ENCODE peak calls at places on chromosomes 1 and 21, in seven cellular contexts. N is CD8-positive, alpha-beta T cell; Q is heart right ventricle; R is nephron progenitor cell; G is right atrium auricular region; I is progenitor cell of endocrine pancreas; F is Peyer's patch. T is an unnamed sample.

GRCh38 chr1:117632269-117633067 is 26.6 kb downstream of the TENT5C start:
- DNase-seq in N (no peak), Q (no peak), R (no peak), G (no peak), I (no peak), F (no peak), T (no peak)

GRCh38 chr1:157595356-157595755 is 2.5 kb downstream of the FCRL4 start:
- DNase-seq in N (no peak), Q (no peak), R (no peak), G (no peak), I (no peak), F (peak; percentile 71), T (no peak)

GRCh38 chr1:204495078-204495753 is 611 bp upstream of the PIK3C2B start:
- DNase-seq in N (no peak), Q (no peak), R (no peak), G (no peak), I (no peak), F (no peak), T (no peak)

GRCh38 chr21:35323947-35324346 is 274.8 kb upstream of the RUNX1 start:
- DNase-seq in N (no peak), Q (no peak), R (no peak), G (peak; percentile 74), I (no peak), F (no peak), T (no peak)

GRCh38 chr1:155499953-155500621 is 62.5 kb downstream of the ASH1L start:
- DNase-seq in N (no peak), Q (no peak), R (no peak), G (no peak), I (no peak), F (peak; percentile 64), T (no peak)

GRCh38 chr1:26225033-26225831 is 8.8 kb upstream of the CEP85 start:
- DNase-seq in N (peak; percentile 20), Q (peak; percentile 76), R (peak; percentile 95), G (no peak), I (peak; percentile 77), F (peak; percentile 89), T (no peak)

GRCh38 chr21:44329971-44330681 is 9.1 kb downstream of the CFAP410 start:
- DNase-seq in N (no peak), Q (no peak), R (no peak), G (no peak), I (no peak), F (no peak), T (no peak)

GRCh38 chr1:226870323-226871046 is at the start of gene PSEN2:
- DNase-seq in N (peak; percentile 44), Q (peak; percentile 81), R (peak; percentile 78), G (peak; percentile 73), I (peak; percentile 59), F (peak; percentile 88), T (no peak)

GRCh38 chr1:208455821-208456220 is 211.6 kb upstream of the PLXNA2 start:
- DNase-seq in N (no peak), Q (no peak), R (no peak), G (no peak), I (no peak), F (no peak), T (no peak)

GRCh38 chr1:237672748-237673147 is 218.0 kb downstream of the ZP4 start:
- DNase-seq in N (no peak), Q (no peak), R (no peak), G (no peak), I (no peak), F (no peak), T (no peak)

GRCh38 chr1:174999926-175000696 is at the start of gene CACYBP:
- DNase-seq in N (no peak), Q (no peak), R (no peak), G (no peak), I (no peak), F (peak; percentile 69), T (peak; percentile 34)

GRCh38 chr21:34498623-34499022 is 13.4 kb downstream of the KCNE1 start:
- DNase-seq in N (no peak), Q (no peak), R (no peak), G (peak; percentile 58), I (no peak), F (no peak), T (no peak)

GRCh38 chr1:115530407-115530806 is 111.4 kb upstream of the VANGL1 start:
- DNase-seq in N (no peak), Q (no peak), R (no peak), G (no peak), I (no peak), F (no peak), T (no peak)

GRCh38 chr1:205589618-205590456 is 42.0 kb downstream of the ELK4 start:
- DNase-seq in N (no peak), Q (no peak), R (no peak), G (no peak), I (no peak), F (peak; percentile 46), T (no peak)

GRCh38 chr1:94036721-94037120 is 84.2 kb downstream of the ABCA4 start:
- DNase-seq in N (no peak), Q (no peak), R (no peak), G (no peak), I (no peak), F (no peak), T (no peak)

GRCh38 chr1:74858136-74858535 is 125.2 kb downstream of the TYW3 start:
- DNase-seq in N (no peak), Q (no peak), R (no peak), G (no peak), I (no peak), F (no peak), T (no peak)

GRCh38 chr1:220113136-220113695 is 19.3 kb downstream of the IARS2 start:
- DNase-seq in N (no peak), Q (no peak), R (no peak), G (no peak), I (no peak), F (peak; percentile 60), T (no peak)

GRCh38 chr1:36436820-36437219 is 13.4 kb downstream of the OSCP1 start:
- DNase-seq in N (no peak), Q (no peak), R (no peak), G (no peak), I (no peak), F (no peak), T (no peak)

GRCh38 chr1:192550922-192551534 is 24.5 kb upstream of the RGS1 start:
- DNase-seq in N (no peak), Q (no peak), R (no peak), G (no peak), I (no peak), F (no peak), T (no peak)

GRCh38 chr21:43300496-43301423 is 126.2 kb downstream of the SIK1 start:
- DNase-seq in N (no peak), Q (peak; percentile 74), R (peak; percentile 50), G (peak; percentile 68), I (no peak), F (no peak), T (peak; percentile 23)

GRCh38 chr1:63784489-63785390 is 10.9 kb downstream of the ROR1 start:
- DNase-seq in N (no peak), Q (no peak), R (no peak), G (no peak), I (no peak), F (no peak), T (no peak)

DNA sequence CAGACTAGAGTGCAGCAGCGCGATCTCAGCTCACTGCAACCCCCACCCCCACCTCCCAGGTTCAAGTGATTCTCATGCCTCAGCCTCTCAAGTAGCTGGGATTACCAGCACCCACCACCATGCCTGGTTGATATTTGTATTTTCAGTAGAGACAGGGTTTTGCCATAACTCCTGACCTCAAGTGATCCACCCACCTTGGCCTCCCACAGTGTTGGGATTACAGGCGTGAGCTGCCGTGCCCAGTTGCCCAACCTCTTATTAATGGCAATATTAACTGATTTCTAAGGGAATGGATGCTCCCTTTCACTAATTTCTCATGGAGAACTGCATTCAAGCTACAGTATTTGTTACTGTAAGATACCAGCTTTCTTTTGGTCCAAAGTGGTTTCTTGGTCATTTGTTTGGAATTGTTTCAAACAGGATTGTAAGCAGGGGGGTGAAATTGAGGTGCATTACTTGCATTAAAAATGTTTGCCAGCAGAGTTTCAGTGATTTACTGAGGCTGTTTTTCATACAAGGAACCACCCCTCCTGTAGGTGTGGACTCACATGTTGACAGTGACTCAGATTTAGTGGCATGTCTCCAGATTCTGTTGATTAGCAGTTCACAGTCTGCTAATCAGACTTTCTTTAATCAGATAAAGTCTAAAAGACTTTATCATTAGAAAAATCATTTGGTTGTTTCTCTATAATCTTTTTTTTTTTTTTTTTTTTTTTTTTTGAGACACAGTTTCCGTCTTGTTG is 3.9 kb upstream of the TGFBR3 start:
- DNase-seq in N (no peak), Q (no peak), R (no peak), G (no peak), I (no peak), F (peak; percentile 64), T (no peak)
- TF ChIP-seq CTCF in N (no peak), Q (no peak), R (no peak), G (no peak), I (no peak), F (no peak), T (no peak)

DNA sequence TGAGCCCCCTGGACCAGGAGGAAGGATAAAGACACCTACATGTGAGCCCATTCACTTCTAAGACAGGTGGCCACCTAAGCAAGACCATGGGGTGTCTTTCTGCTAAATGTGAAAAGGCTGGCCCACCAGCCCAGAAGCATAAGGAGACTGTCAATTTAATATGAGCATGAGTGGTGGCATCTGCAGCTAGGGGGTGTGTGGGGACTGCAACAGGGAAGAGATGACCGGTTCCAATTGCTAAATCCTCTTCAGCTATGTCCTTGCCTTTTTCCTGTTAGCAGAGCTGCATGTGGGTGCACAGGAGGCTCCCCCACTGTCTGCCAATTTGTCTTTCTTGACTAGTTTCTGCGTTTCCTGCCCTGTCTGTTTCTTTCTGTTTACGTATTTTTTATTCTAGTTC is 22.3 kb upstream of the BMP8A start:
- DNase-seq in N (no peak), Q (no peak), R (no peak), G (no peak), I (no peak), F (no peak), T (no peak)
- TF ChIP-seq CTCF in N (no peak), Q (no peak), R (no peak), G (no peak), I (no peak), F (no peak), T (peak; percentile 15)

GRCh38 chr1:145985502-145986439 is 10.6 kb downstream of the TXNIP start:
- DNase-seq in N (no peak), Q (peak; percentile 45), R (no peak), G (no peak), I (no peak), F (peak; percentile 62), T (no peak)

GRCh38 chr1:145982010-145982723 is 14.2 kb downstream of the TXNIP start:
- DNase-seq in N (no peak), Q (no peak), R (no peak), G (no peak), I (no peak), F (peak; percentile 50), T (no peak)

GRCh38 chr1:145985129-145985501 is 11.3 kb downstream of the TXNIP start:
- DNase-seq in N (no peak), Q (no peak), R (no peak), G (no peak), I (no peak), F (peak; percentile 48), T (no peak)

GRCh38 chr1:145983206-145983675 is 13.1 kb downstream of the TXNIP start:
- DNase-seq in N (no peak), Q (no peak), R (no peak), G (no peak), I (no peak), F (peak; percentile 54), T (no peak)

GRCh38 chr1:145983959-145984830 is 12.2 kb downstream of the TXNIP start:
- DNase-seq in N (no peak), Q (no peak), R (no peak), G (no peak), I (no peak), F (peak; percentile 87), T (no peak)
- TF ChIP-seq CTCF in N (no peak), Q (no peak), R (no peak), G (no peak), I (no peak), F (no peak), T (no peak)

GRCh38 chr1:30775433-30775975 is 17.9 kb upstream of the LAPTM5 start:
- DNase-seq in N (no peak), Q (no peak), R (no peak), G (no peak), I (no peak), F (no peak), T (no peak)
- TF ChIP-seq CTCF in N (no peak), Q (no peak), R (no peak), G (no peak), I (no peak), F (no peak), T (no peak)